ENCODE peak calls at places on chromosomes 12 and 14, in four cellular contexts. One of them, this sample, is unnamed.

GRCh38 chr14:24392327-24393098 is 6.3 kb upstream of the NYNRIN start:
- DNase-seq in GM12865: no peak
- DNase-seq in hepatic stellate cell: peak
- DNase-seq in stimulated activated CD4-positive, alpha-beta T cell treated with anti-CD3 and anti-CD28 coated beads, Interleukin-12 subunit alpha, Interleukin-12 subunit beta, amount 100 ng/mL, for 4 hours: no peak
- DNase-seq in this sample: no peak

GRCh38 chr12:54561164-54561563 is 11.8 kb downstream of the PDE1B start:
- DNase-seq in hepatic stellate cell: no peak
- DNase-seq in stimulated activated CD4-positive, alpha-beta T cell treated with anti-CD3 and anti-CD28 coated beads, Interleukin-12 subunit alpha, Interleukin-12 subunit beta, amount 100 ng/mL, for 4 hours: peak
- DNase-seq in GM12865: no peak
- DNase-seq in this sample: no peak

GRCh38 chr12:130992448-130992847 is 38.7 kb downstream of the ADGRD1 start:
- DNase-seq in stimulated activated CD4-positive, alpha-beta T cell treated with anti-CD3 and anti-CD28 coated beads, Interleukin-12 subunit alpha, Interleukin-12 subunit beta, amount 100 ng/mL, for 4 hours: no peak
- DNase-seq in hepatic stellate cell: no peak
- DNase-seq in GM12865: peak
- DNase-seq in this sample: no peak

GRCh38 chr14:72892879-72893635 is 844 bp downstream of the DPF3 start:
- DNase-seq in GM12865: peak
- DNase-seq in stimulated activated CD4-positive, alpha-beta T cell treated with anti-CD3 and anti-CD28 coated beads, Interleukin-12 subunit alpha, Interleukin-12 subunit beta, amount 100 ng/mL, for 4 hours: peak
- DNase-seq in hepatic stellate cell: peak
- DNase-seq in this sample: no peak

GRCh38 chr12:64968989-64969819 is 144.8 kb downstream of the TBC1D30 start:
- DNase-seq in GM12865: peak
- DNase-seq in hepatic stellate cell: peak
- DNase-seq in stimulated activated CD4-positive, alpha-beta T cell treated with anti-CD3 and anti-CD28 coated beads, Interleukin-12 subunit alpha, Interleukin-12 subunit beta, amount 100 ng/mL, for 4 hours: no peak
- DNase-seq in this sample: peak

GRCh38 chr14:64515053-64515452 is 10.5 kb downstream of the ZBTB1 start:
- DNase-seq in hepatic stellate cell: no peak
- DNase-seq in GM12865: no peak
- DNase-seq in stimulated activated CD4-positive, alpha-beta T cell treated with anti-CD3 and anti-CD28 coated beads, Interleukin-12 subunit alpha, Interleukin-12 subunit beta, amount 100 ng/mL, for 4 hours: no peak
- DNase-seq in this sample: no peak

GRCh38 chr12:24894869-24895268 is 54.0 kb downstream of the BCAT1 start:
- DNase-seq in hepatic stellate cell: no peak
- DNase-seq in stimulated activated CD4-positive, alpha-beta T cell treated with anti-CD3 and anti-CD28 coated beads, Interleukin-12 subunit alpha, Interleukin-12 subunit beta, amount 100 ng/mL, for 4 hours: no peak
- DNase-seq in GM12865: no peak
- DNase-seq in this sample: peak

GRCh38 chr14:75389679-75390078 is 38.1 kb upstream of the JDP2 start:
- DNase-seq in GM12865: no peak
- DNase-seq in hepatic stellate cell: no peak
- DNase-seq in stimulated activated CD4-positive, alpha-beta T cell treated with anti-CD3 and anti-CD28 coated beads, Interleukin-12 subunit alpha, Interleukin-12 subunit beta, amount 100 ng/mL, for 4 hours: no peak
- DNase-seq in this sample: no peak

GRCh38 chr12:55955800-55956508 is 9.9 kb downstream of the PMEL start:
- DNase-seq in stimulated activated CD4-positive, alpha-beta T cell treated with anti-CD3 and anti-CD28 coated beads, Interleukin-12 subunit alpha, Interleukin-12 subunit beta, amount 100 ng/mL, for 4 hours: no peak
- DNase-seq in hepatic stellate cell: no peak
- DNase-seq in GM12865: peak
- DNase-seq in this sample: no peak

GRCh38 chr14:101595887-101596721 is 34.8 kb downstream of the DIO3 start:
- DNase-seq in GM12865: peak
- DNase-seq in hepatic stellate cell: no peak
- DNase-seq in stimulated activated CD4-positive, alpha-beta T cell treated with anti-CD3 and anti-CD28 coated beads, Interleukin-12 subunit alpha, Interleukin-12 subunit beta, amount 100 ng/mL, for 4 hours: peak
- DNase-seq in this sample: no peak

GRCh38 chr12:74488134-74488533 is 49.5 kb upstream of the ATXN7L3B start:
- DNase-seq in hepatic stellate cell: no peak
- DNase-seq in GM12865: peak
- DNase-seq in stimulated activated CD4-positive, alpha-beta T cell treated with anti-CD3 and anti-CD28 coated beads, Interleukin-12 subunit alpha, Interleukin-12 subunit beta, amount 100 ng/mL, for 4 hours: no peak
- DNase-seq in this sample: no peak

GRCh38 chr14:77549451-77549850 is 50.8 kb upstream of the ISM2 start:
- DNase-seq in hepatic stellate cell: no peak
- DNase-seq in GM12865: no peak
- DNase-seq in stimulated activated CD4-positive, alpha-beta T cell treated with anti-CD3 and anti-CD28 coated beads, Interleukin-12 subunit alpha, Interleukin-12 subunit beta, amount 100 ng/mL, for 4 hours: no peak
- DNase-seq in this sample: no peak

GRCh38 chr12:112824701-112825100 is 33.2 kb downstream of the RPH3A start:
- DNase-seq in hepatic stellate cell: no peak
- DNase-seq in stimulated activated CD4-positive, alpha-beta T cell treated with anti-CD3 and anti-CD28 coated beads, Interleukin-12 subunit alpha, Interleukin-12 subunit beta, amount 100 ng/mL, for 4 hours: no peak
- DNase-seq in GM12865: no peak
- DNase-seq in this sample: no peak

GRCh38 chr12:14924541-14924940 is 13.8 kb downstream of the ERP27 start:
- DNase-seq in hepatic stellate cell: no peak
- DNase-seq in GM12865: no peak
- DNase-seq in stimulated activated CD4-positive, alpha-beta T cell treated with anti-CD3 and anti-CD28 coated beads, Interleukin-12 subunit alpha, Interleukin-12 subunit beta, amount 100 ng/mL, for 4 hours: no peak
- DNase-seq in this sample: no peak

GRCh38 chr12:130714091-130714590 is 2.0 kb downstream of the RIMBP2 start:
- DNase-seq in stimulated activated CD4-positive, alpha-beta T cell treated with anti-CD3 and anti-CD28 coated beads, Interleukin-12 subunit alpha, Interleukin-12 subunit beta, amount 100 ng/mL, for 4 hours: no peak
- DNase-seq in hepatic stellate cell: no peak
- DNase-seq in GM12865: no peak
- DNase-seq in this sample: no peak

GRCh38 chr14:96594961-96595360 is 92.8 kb downstream of the PAPOLA start:
- DNase-seq in hepatic stellate cell: no peak
- DNase-seq in GM12865: no peak
- DNase-seq in stimulated activated CD4-positive, alpha-beta T cell treated with anti-CD3 and anti-CD28 coated beads, Interleukin-12 subunit alpha, Interleukin-12 subunit beta, amount 100 ng/mL, for 4 hours: no peak
- DNase-seq in this sample: no peak

GRCh38 chr12:6788972-6789905 is at the start of gene CD4:
- DNase-seq in stimulated activated CD4-positive, alpha-beta T cell treated with anti-CD3 and anti-CD28 coated beads, Interleukin-12 subunit alpha, Interleukin-12 subunit beta, amount 100 ng/mL, for 4 hours: peak
- DNase-seq in hepatic stellate cell: peak
- DNase-seq in GM12865: no peak
- DNase-seq in this sample: no peak